ENCODE peak calls at places on chromosomes 3 and 15, in four cellular contexts. One of them, this sample, is unnamed.

GRCh38 chr3:134258761-134259347 is 8.2 kb upstream of the RYK start:
- DNase-seq in MCF 10A: no peak
- DNase-seq in foreskin fibroblast: peak; percentile 33
- DNase-seq in brain microvascular endothelial cell: no peak
- DNase-seq in this sample: no peak

GRCh38 chr15:79117442-79118204 is 27.0 kb upstream of the RASGRF1 start:
- DNase-seq in MCF 10A: no peak
- DNase-seq in brain microvascular endothelial cell: no peak
- DNase-seq in foreskin fibroblast: no peak
- DNase-seq in this sample: no peak

GRCh38 chr15:38481113-38481512 is 27.2 kb downstream of the FAM98B start:
- DNase-seq in foreskin fibroblast: no peak
- DNase-seq in MCF 10A: no peak
- DNase-seq in brain microvascular endothelial cell: no peak
- DNase-seq in this sample: no peak

GRCh38 chr3:32046102-32046501 is 60.3 kb upstream of the GPD1L start:
- DNase-seq in foreskin fibroblast: no peak
- DNase-seq in brain microvascular endothelial cell: no peak
- DNase-seq in MCF 10A: no peak
- DNase-seq in this sample: no peak

GRCh38 chr3:187044871-187045552 is 94.3 kb downstream of the RPL39L start:
- DNase-seq in foreskin fibroblast: peak; percentile 48
- DNase-seq in MCF 10A: no peak
- DNase-seq in brain microvascular endothelial cell: no peak
- DNase-seq in this sample: no peak

GRCh38 chr3:149407898-149408297 is 30.4 kb upstream of the TM4SF1 start:
- DNase-seq in MCF 10A: no peak
- DNase-seq in foreskin fibroblast: no peak
- DNase-seq in brain microvascular endothelial cell: peak; percentile 28
- DNase-seq in this sample: no peak

GRCh38 chr3:134317106-134317947 is 56.9 kb downstream of the AMOTL2 start:
- DNase-seq in MCF 10A: peak; percentile 78
- DNase-seq in foreskin fibroblast: peak; percentile 74
- DNase-seq in brain microvascular endothelial cell: no peak
- DNase-seq in this sample: no peak

GRCh38 chr15:68644088-68644904 is 65.5 kb downstream of the CORO2B start:
- DNase-seq in MCF 10A: peak; percentile 51
- DNase-seq in foreskin fibroblast: peak; percentile 91
- DNase-seq in brain microvascular endothelial cell: peak; percentile 64
- DNase-seq in this sample: peak; percentile 36

GRCh38 chr3:156359337-156359736 is 195.6 kb downstream of the SSR3 start:
- DNase-seq in brain microvascular endothelial cell: no peak
- DNase-seq in foreskin fibroblast: no peak
- DNase-seq in MCF 10A: no peak
- DNase-seq in this sample: no peak

GRCh38 chr3:50227390-50228183 is 8.4 kb upstream of the GNAI2 start:
- DNase-seq in foreskin fibroblast: peak; percentile 97
- DNase-seq in brain microvascular endothelial cell: peak; percentile 67
- DNase-seq in MCF 10A: peak; percentile 95
- DNase-seq in this sample: no peak

GRCh38 chr3:65170357-65171090 is 482.7 kb upstream of the ADAMTS9 start:
- DNase-seq in foreskin fibroblast: peak; percentile 91
- DNase-seq in brain microvascular endothelial cell: peak; percentile 94
- DNase-seq in MCF 10A: peak; percentile 89
- DNase-seq in this sample: peak; percentile 99

GRCh38 chr3:166360702-166361101 is 523.5 kb upstream of the BCHE start:
- DNase-seq in MCF 10A: no peak
- DNase-seq in brain microvascular endothelial cell: no peak
- DNase-seq in foreskin fibroblast: no peak
- DNase-seq in this sample: no peak

GRCh38 chr3:47613723-47614122 is 35.1 kb upstream of the CSPG5 start:
- DNase-seq in MCF 10A: no peak
- DNase-seq in brain microvascular endothelial cell: peak; percentile 17
- DNase-seq in foreskin fibroblast: no peak
- DNase-seq in this sample: no peak

GRCh38 chr3:109731639-109732473 is 394.5 kb upstream of the DPPA4 start:
- DNase-seq in brain microvascular endothelial cell: peak; percentile 58
- DNase-seq in foreskin fibroblast: peak; percentile 74
- DNase-seq in MCF 10A: peak; percentile 72
- DNase-seq in this sample: peak; percentile 25

GRCh38 chr3:23665741-23666140 is 140.0 kb upstream of the UBE2E1 start:
- DNase-seq in foreskin fibroblast: peak; percentile 65
- DNase-seq in MCF 10A: no peak
- DNase-seq in brain microvascular endothelial cell: peak; percentile 31
- DNase-seq in this sample: no peak

GRCh38 chr15:91572110-91572509 is 281.4 kb upstream of the SLCO3A1 start:
- DNase-seq in foreskin fibroblast: no peak
- DNase-seq in brain microvascular endothelial cell: peak; percentile 12
- DNase-seq in MCF 10A: peak; percentile 37
- DNase-seq in this sample: peak; percentile 64

GRCh38 chr3:106033654-106034053 is 164.8 kb upstream of the CBLB start:
- DNase-seq in foreskin fibroblast: no peak
- DNase-seq in brain microvascular endothelial cell: no peak
- DNase-seq in MCF 10A: no peak
- DNase-seq in this sample: no peak

GRCh38 chr15:71199384-71200351 is 84.4 kb downstream of the THSD4 start:
- DNase-seq in brain microvascular endothelial cell: peak; percentile 37
- DNase-seq in MCF 10A: no peak
- DNase-seq in foreskin fibroblast: peak; percentile 30
- DNase-seq in this sample: no peak

GRCh38 chr3:74273555-74274402 is 340.7 kb downstream of the CNTN3 start:
- DNase-seq in MCF 10A: no peak
- DNase-seq in foreskin fibroblast: no peak
- DNase-seq in brain microvascular endothelial cell: no peak
- DNase-seq in this sample: no peak

GRCh38 chr15:28112962-28113361 is 13.8 kb upstream of the OCA2 start:
- DNase-seq in brain microvascular endothelial cell: no peak
- DNase-seq in MCF 10A: no peak
- DNase-seq in foreskin fibroblast: no peak
- DNase-seq in this sample: no peak

GRCh38 chr3:127714151-127714571 is 41.4 kb downstream of the ABTB1 start:
- DNase-seq in foreskin fibroblast: no peak
- DNase-seq in brain microvascular endothelial cell: no peak
- DNase-seq in MCF 10A: no peak
- DNase-seq in this sample: no peak

GRCh38 chr3:187005827-187006481 is 75.6 kb downstream of the ST6GAL1 start:
- DNase-seq in foreskin fibroblast: no peak
- DNase-seq in brain microvascular endothelial cell: no peak
- DNase-seq in MCF 10A: no peak
- DNase-seq in this sample: no peak

GRCh38 chr15:40083756-40084101 is 24.9 kb downstream of the BMF start:
- DNase-seq in brain microvascular endothelial cell: no peak
- DNase-seq in MCF 10A: no peak
- DNase-seq in foreskin fibroblast: no peak
- DNase-seq in this sample: no peak

GRCh38 chr3:187735837-187736236 is 9.4 kb downstream of the BCL6 start:
- DNase-seq in brain microvascular endothelial cell: no peak
- DNase-seq in MCF 10A: no peak
- DNase-seq in foreskin fibroblast: peak; percentile 27
- DNase-seq in this sample: no peak

GRCh38 chr15:65309882-65310418 is 5.5 kb downstream of the RNU5B-1 start:
- DNase-seq in MCF 10A: no peak
- DNase-seq in brain microvascular endothelial cell: no peak
- DNase-seq in foreskin fibroblast: peak; percentile 65
- DNase-seq in this sample: no peak

GRCh38 chr15:52492132-52492531 is 36.5 kb downstream of the MYO5A start:
- DNase-seq in brain microvascular endothelial cell: no peak
- DNase-seq in foreskin fibroblast: no peak
- DNase-seq in MCF 10A: no peak
- DNase-seq in this sample: no peak

GRCh38 chr3:194307849-194308248 is 43.3 kb downstream of the CPN2 start:
- DNase-seq in foreskin fibroblast: no peak
- DNase-seq in brain microvascular endothelial cell: no peak
- DNase-seq in MCF 10A: no peak
- DNase-seq in this sample: no peak

GRCh38 chr3:31748281-31749245 is 215.8 kb downstream of the STT3B start:
- DNase-seq in foreskin fibroblast: no peak
- DNase-seq in brain microvascular endothelial cell: no peak
- DNase-seq in MCF 10A: no peak
- DNase-seq in this sample: no peak

GRCh38 chr3:170476291-170476690 is 57.6 kb downstream of the CLDN11 start:
- DNase-seq in foreskin fibroblast: peak; percentile 42
- DNase-seq in MCF 10A: no peak
- DNase-seq in brain microvascular endothelial cell: no peak
- DNase-seq in this sample: no peak

GRCh38 chr3:192237992-192238608 is 489.2 kb downstream of the FGF12 start:
- DNase-seq in MCF 10A: no peak
- DNase-seq in foreskin fibroblast: no peak
- DNase-seq in brain microvascular endothelial cell: no peak
- DNase-seq in this sample: no peak

GRCh38 chr3:128849776-128850542 is 29.5 kb upstream of the ACAD9 start:
- DNase-seq in foreskin fibroblast: peak; percentile 46
- DNase-seq in MCF 10A: peak; percentile 21
- DNase-seq in brain microvascular endothelial cell: no peak
- DNase-seq in this sample: no peak
- TF ChIP-seq CTCF in foreskin fibroblast: peak; percentile 32
- TF ChIP-seq CTCF in MCF 10A: peak; percentile 7
- TF ChIP-seq CTCF in brain microvascular endothelial cell: peak; percentile 49
- TF ChIP-seq CTCF in this sample: peak; percentile 16

GRCh38 chr3:167882057-167882667 is 146.6 kb downstream of the SERPINI1 start:
- DNase-seq in foreskin fibroblast: peak; percentile 53
- DNase-seq in brain microvascular endothelial cell: peak; percentile 8
- DNase-seq in MCF 10A: peak; percentile 62
- DNase-seq in this sample: no peak
- TF ChIP-seq CTCF in foreskin fibroblast: peak; percentile 36
- TF ChIP-seq CTCF in brain microvascular endothelial cell: peak; percentile 46
- TF ChIP-seq CTCF in MCF 10A: peak; percentile 54
- TF ChIP-seq CTCF in this sample: peak; percentile 56

GRCh38 chr3:62926494-62926893 is 51.3 kb upstream of the CADPS start:
- DNase-seq in brain microvascular endothelial cell: no peak
- DNase-seq in MCF 10A: no peak
- DNase-seq in foreskin fibroblast: no peak
- DNase-seq in this sample: no peak

GRCh38 chr3:62922326-62922725 is 47.1 kb upstream of the CADPS start:
- DNase-seq in foreskin fibroblast: peak; percentile 52
- DNase-seq in brain microvascular endothelial cell: no peak
- DNase-seq in MCF 10A: peak; percentile 22
- DNase-seq in this sample: no peak

GRCh38 chr3:62923092-62923491 is 47.9 kb upstream of the CADPS start:
- DNase-seq in brain microvascular endothelial cell: no peak
- DNase-seq in MCF 10A: no peak
- DNase-seq in foreskin fibroblast: peak; percentile 30
- DNase-seq in this sample: no peak

GRCh38 chr3:62928256-62928655 is 53.0 kb upstream of the CADPS start:
- DNase-seq in MCF 10A: no peak
- DNase-seq in brain microvascular endothelial cell: no peak
- DNase-seq in foreskin fibroblast: no peak
- DNase-seq in this sample: no peak
- TF ChIP-seq CTCF in MCF 10A: no peak
- TF ChIP-seq CTCF in brain microvascular endothelial cell: no peak
- TF ChIP-seq CTCF in foreskin fibroblast: no peak
- TF ChIP-seq CTCF in this sample: no peak

DNA sequence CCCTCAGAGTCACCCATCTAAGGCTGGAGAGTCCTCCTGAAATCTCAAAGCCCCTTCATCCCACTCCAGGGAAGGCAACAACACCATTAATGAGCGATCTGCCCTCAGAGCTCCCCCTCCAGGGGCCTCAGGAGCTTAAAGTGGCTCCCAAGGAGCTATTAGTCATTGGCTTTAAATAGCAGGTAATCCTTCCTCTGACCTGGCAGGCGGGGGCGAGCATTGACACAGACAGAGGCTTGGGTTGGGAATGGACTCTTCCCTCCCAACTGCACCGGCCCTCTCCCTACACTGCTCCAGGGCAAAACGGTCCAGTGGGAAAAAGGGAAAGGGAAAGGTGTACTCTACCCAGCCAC is 1.4 kb downstream of the MFGE8 start:
- DNase-seq in brain microvascular endothelial cell: no peak
- DNase-seq in foreskin fibroblast: peak; percentile 38
- DNase-seq in MCF 10A: peak; percentile 91
- DNase-seq in this sample: peak; percentile 78
- TF ChIP-seq CTCF in brain microvascular endothelial cell: no peak
- TF ChIP-seq CTCF in foreskin fibroblast: no peak
- TF ChIP-seq CTCF in MCF 10A: no peak
- TF ChIP-seq CTCF in this sample: peak; percentile 30

GRCh38 chr15:88564741-88565140 is 18.3 kb upstream of the DET1 start:
- DNase-seq in MCF 10A: no peak
- DNase-seq in brain microvascular endothelial cell: no peak
- DNase-seq in foreskin fibroblast: no peak
- DNase-seq in this sample: no peak
- TF ChIP-seq CTCF in MCF 10A: no peak
- TF ChIP-seq CTCF in brain microvascular endothelial cell: no peak
- TF ChIP-seq CTCF in foreskin fibroblast: no peak
- TF ChIP-seq CTCF in this sample: no peak

DNA sequence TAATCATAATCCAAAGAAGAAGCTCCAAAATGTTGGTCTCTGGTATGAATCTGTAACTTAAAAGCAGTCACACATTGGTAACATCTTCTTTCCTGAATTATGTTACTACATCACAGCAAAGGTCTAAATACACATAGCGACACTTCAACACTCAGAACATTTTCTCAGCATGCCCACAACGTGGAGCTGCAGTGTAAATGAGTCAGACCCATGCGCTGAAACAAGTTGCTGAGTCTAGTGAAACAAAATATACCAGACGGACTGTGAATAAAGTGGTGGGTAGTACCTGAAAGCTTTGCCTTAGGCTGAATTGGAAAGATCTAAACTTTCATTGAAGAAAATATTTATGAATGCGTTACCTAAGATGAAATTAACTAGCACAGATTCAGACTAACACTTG is 33.2 kb upstream of the GOLGA8B start:
- DNase-seq in MCF 10A: peak; percentile 62
- DNase-seq in foreskin fibroblast: peak; percentile 57
- DNase-seq in brain microvascular endothelial cell: peak; percentile 62
- DNase-seq in this sample: peak; percentile 45
- TF ChIP-seq CTCF in MCF 10A: peak; percentile 18
- TF ChIP-seq CTCF in foreskin fibroblast: peak; percentile 17
- TF ChIP-seq CTCF in brain microvascular endothelial cell: peak; percentile 57
- TF ChIP-seq CTCF in this sample: peak; percentile 47